ENCODE peak calls at places on chromosomes 1 and 21, in eight cellular contexts. N, Q, P, D, T, R, E and W are unnamed samples.

GRCh38 chr1:227944931-227945890 is 2.5 kb downstream of the WNT9A start:
- DNase-seq in N (no peak), Q (no peak), P (peak), D (no peak), T (no peak), R (peak), E (no peak), W (peak)

GRCh38 chr1:183024352-183025337 is 1.4 kb downstream of the LAMC1 start:
- DNase-seq in N (peak), Q (no peak), P (no peak), D (no peak), T (no peak), R (no peak), E (no peak), W (no peak)

GRCh38 chr1:246591958-246592357 is 25.7 kb downstream of the CNST start:
- DNase-seq in N (no peak), Q (peak), P (no peak), D (no peak), T (no peak), R (no peak), E (no peak), W (peak)

GRCh38 chr1:41711581-41711980 is 207.1 kb downstream of the HIVEP3 start:
- DNase-seq in N (no peak), Q (no peak), P (no peak), D (no peak), T (no peak), R (no peak), E (no peak), W (no peak)

GRCh38 chr1:219498666-219499065 is 114.2 kb downstream of the ZC3H11B start:
- DNase-seq in N (no peak), Q (no peak), P (no peak), D (peak), T (no peak), R (no peak), E (no peak), W (peak)

GRCh38 chr21:20730421-20730820 is 267.8 kb upstream of the NCAM2 start:
- DNase-seq in N (no peak), Q (no peak), P (no peak), D (no peak), T (no peak), R (no peak), E (no peak), W (no peak)

GRCh38 chr1:39877231-39877778 is 6.0 kb downstream of the TRIT1 start:
- DNase-seq in N (no peak), Q (no peak), P (no peak), D (no peak), T (no peak), R (no peak), E (no peak), W (no peak)

GRCh38 chr1:6100801-6101783 is 55.4 kb downstream of the KCNAB2 start:
- DNase-seq in N (no peak), Q (no peak), P (no peak), D (no peak), T (no peak), R (no peak), E (no peak), W (no peak)

GRCh38 chr21:41802684-41803083 is 35.8 kb upstream of the RIPK4 start:
- DNase-seq in N (no peak), Q (peak), P (peak), D (no peak), T (peak), R (no peak), E (no peak), W (peak)